ENCODE peak calls at places on chromosomes 13 and 19, in nine cellular contexts. U is nephron progenitor cell; V is Right ventricle myocardium superior; X is mesendoderm; G is osteocyte; J is activated T-helper 2 cell treated with anti-CD3 and anti-CD28 coated beads, Interferon-gamma antibody, Interleukin-2, Interleukin-4, amounts not matched to agents 10 μg/mL and 5 μg/mL and 100 μg/mL, durations not matched to agents 14 hours and 24 hours and 36 hours; F is NCI-H1092; K is CD8-positive, alpha-beta memory T cell; P is HCT116. D is an unnamed sample.

GRCh38 chr19:13022111-13022858 is 27.0 kb downstream of the NFIX start:
- DNase-seq in K (no peak), X (no peak), F (peak), U (no peak), J (no peak), V (no peak), G (no peak), P (no peak), D (no peak)

GRCh38 chr19:10505583-10506229 is 2.5 kb upstream of the KEAP1 start:
- DNase-seq in U (peak), P (peak), X (peak), K (peak), V (peak), J (peak), G (peak), F (no peak), D (peak)

GRCh38 chr13:103898481-103898880 is 832.3 kb upstream of the SLC10A2 start:
- DNase-seq in X (peak), F (no peak), U (no peak), V (no peak), K (no peak), J (no peak), G (no peak), P (no peak), D (no peak)

GRCh38 chr13:48151766-48152165 is 56.9 kb upstream of the MED4 start:
- DNase-seq in X (no peak), F (no peak), V (no peak), J (no peak), G (no peak), P (no peak), K (no peak), U (no peak), D (no peak)

GRCh38 chr19:34534206-34534605 is 52.6 kb downstream of the WTIP start:
- DNase-seq in F (no peak), X (no peak), G (no peak), U (no peak), P (no peak), K (no peak), J (no peak), V (no peak), D (no peak)

GRCh38 chr19:37906868-37907734 is at the start of gene SIPA1L3:
- DNase-seq in U (peak), K (peak), J (peak), X (peak), V (peak), F (peak), G (peak), P (peak), D (peak)

GRCh38 chr19:20182232-20182785 is 15.3 kb downstream of the ZNF486 start:
- DNase-seq in X (no peak), J (no peak), P (no peak), G (no peak), U (no peak), F (peak), V (no peak), K (no peak), D (no peak)

GRCh38 chr13:47454986-47455385 is 546.1 kb downstream of the SUCLA2 start:
- DNase-seq in G (no peak), K (no peak), X (no peak), U (no peak), J (no peak), P (no peak), F (no peak), V (no peak), D (no peak)

GRCh38 chr19:49514151-49514550 is 1.7 kb downstream of the FCGRT start:
- DNase-seq in X (no peak), K (no peak), V (no peak), G (no peak), F (no peak), P (no peak), U (no peak), J (no peak), D (no peak)

GRCh38 chr13:27211271-27211670 is 39.7 kb upstream of the USP12 start:
- DNase-seq in G (no peak), V (no peak), J (no peak), F (no peak), X (no peak), P (no peak), K (no peak), U (no peak), D (no peak)

GRCh38 chr13:98900442-98900841 is 77.4 kb downstream of the DOCK9 start:
- DNase-seq in K (no peak), P (no peak), V (no peak), G (no peak), F (no peak), J (no peak), X (no peak), U (no peak), D (no peak)

GRCh38 chr13:93726173-93727019 is 499.8 kb downstream of the GPC6 start:
- DNase-seq in K (no peak), G (no peak), F (no peak), J (no peak), P (no peak), V (no peak), U (peak), X (peak), D (no peak)

GRCh38 chr19:33486407-33486806 is 35.2 kb downstream of the PEPD start:
- DNase-seq in U (no peak), P (no peak), K (no peak), V (no peak), G (no peak), F (no peak), X (no peak), J (no peak), D (no peak)

GRCh38 chr19:7855426-7856276 is 18.5 kb downstream of the PRR36 start:
- DNase-seq in G (no peak), K (no peak), V (no peak), F (no peak), P (no peak), J (no peak), X (no peak), U (no peak), D (no peak)

GRCh38 chr19:10412257-10412977 is 7.9 kb upstream of the PDE4A start:
- DNase-seq in P (no peak), V (no peak), J (no peak), X (no peak), K (no peak), U (no peak), G (no peak), F (no peak), D (peak)

GRCh38 chr19:44686896-44687295 is 12.1 kb upstream of the CEACAM16 start:
- DNase-seq in J (no peak), G (no peak), K (no peak), X (no peak), P (no peak), U (no peak), F (no peak), V (no peak), D (no peak)

GRCh38 chr13:79692846-79693245 is 211.9 kb downstream of the NDFIP2 start:
- DNase-seq in U (no peak), X (no peak), G (no peak), J (no peak), V (no peak), F (no peak), P (no peak), K (no peak), D (no peak)

GRCh38 chr13:114068723-114069322 is 63.6 kb downstream of the RASA3 start:
- DNase-seq in X (peak), P (no peak), J (no peak), K (peak), V (peak), U (peak), F (no peak), G (no peak), D (no peak)

GRCh38 chr13:34654682-34655081 is 287.4 kb upstream of the NBEA start:
- DNase-seq in X (no peak), F (no peak), V (no peak), K (no peak), J (no peak), U (no peak), P (no peak), G (no peak), D (no peak)

GRCh38 chr13:30752201-30752797 is 17.0 kb downstream of the ALOX5AP start:
- DNase-seq in F (no peak), X (no peak), J (no peak), G (no peak), V (peak), U (no peak), K (no peak), P (no peak), D (no peak)

GRCh38 chr19:12932392-12933286 is 872 bp downstream of the FARSA start:
- DNase-seq in F (no peak), K (no peak), U (no peak), X (no peak), P (no peak), J (no peak), G (no peak), V (no peak), D (no peak)

D was measured in Right ventricle myocardium inferior.